ENCODE peak calls at places on chromosomes 7 and 10, in nine cellular contexts. B, F, K, V, R, G, P, D and U are unnamed samples. For H3K4me1, the result is how much of the 10 kb centered on the place peaks cover.

GRCh38 chr7:66720571-66720970 is 20.0 kb upstream of the RABGEF1 start:
- DNase-seq in P (no peak), D (no peak), B (no peak), V (no peak), F (no peak), R (no peak), G (no peak), K (no peak), U (no peak)

GRCh38 chr10:34169677-34170076 is 645.4 kb downstream of the PARD3 start:
- DNase-seq in B (no peak), V (no peak), D (no peak), R (no peak), G (no peak), P (no peak), K (no peak), F (no peak), U (no peak)

GRCh38 chr7:30893357-30893756 is 18.3 kb upstream of the AQP1 start:
- DNase-seq in P (no peak), K (no peak), D (peak), G (no peak), V (peak), R (no peak), F (no peak), B (peak), U (no peak)

GRCh38 chr7:120582916-120583315 is 275.0 kb downstream of the TSPAN12 start:
- DNase-seq in D (no peak), F (no peak), K (no peak), V (peak), P (no peak), G (no peak), B (no peak), R (no peak), U (no peak)

GRCh38 chr7:116588641-116589594 is 64.1 kb downstream of the CAV1 start:
- DNase-seq in V (peak), K (no peak), F (no peak), D (no peak), G (no peak), P (peak), B (no peak), R (no peak), U (peak)

GRCh38 chr10:70617798-70618568 is 15.4 kb upstream of the PRF1 start:
- DNase-seq in G (no peak), K (no peak), P (no peak), D (no peak), B (no peak), F (no peak), V (peak), R (no peak), U (no peak)

GRCh38 chr10:110357252-110357780 is 52.6 kb upstream of the SMNDC1 start:
- DNase-seq in B (no peak), D (no peak), P (no peak), F (no peak), V (peak), K (no peak), R (no peak), G (peak), U (no peak)

GRCh38 chr7:135414850-135415439 is 95.0 kb downstream of the CNOT4 start:
- DNase-seq in F (peak), P (no peak), R (peak), V (peak), D (peak), K (no peak), G (no peak), B (no peak), U (peak)

GRCh38 chr7:48180981-48181380 is 9.7 kb downstream of the ABCA13 start:
- DNase-seq in V (peak), K (no peak), R (no peak), G (no peak), F (no peak), D (no peak), B (no peak), P (no peak), U (no peak)

GRCh38 chr10:29117781-29118180 is 171.1 kb upstream of the LYZL1 start:
- DNase-seq in D (no peak), F (no peak), P (no peak), G (no peak), R (no peak), V (no peak), B (no peak), K (no peak), U (no peak)

GRCh38 chr10:96840841-96841518 is 8.9 kb downstream of the LCOR start:
- DNase-seq in F (no peak), B (no peak), P (peak), D (no peak), R (no peak), K (no peak), V (peak), G (no peak), U (peak)

GRCh38 chr7:29548823-29549222 is 14.8 kb upstream of the PRR15 start:
- DNase-seq in D (no peak), R (no peak), F (no peak), K (no peak), V (no peak), G (no peak), P (no peak), B (no peak), U (no peak)

GRCh38 chr10:4131407-4132215 is 346.6 kb upstream of the KLF6 start:
- DNase-seq in R (no peak), P (no peak), G (no peak), B (no peak), K (no peak), D (no peak), F (no peak), V (peak), U (no peak)

GRCh38 chr7:13921062-13921461 is 68.4 kb downstream of the ETV1 start:
- DNase-seq in F (no peak), V (no peak), D (no peak), R (no peak), P (no peak), K (no peak), G (no peak), B (no peak), U (no peak)

GRCh38 chr10:1577945-1578344 is 159.4 kb downstream of the ADARB2 start:
- DNase-seq in K (no peak), D (no peak), V (no peak), R (no peak), B (no peak), P (no peak), F (no peak), G (no peak), U (no peak)
- H3K4me1 ChIP-seq in K (under half), D (under half), V (under half), R (under half), B (under half), P (under half), F (under half), G (under half), U (under half)

GRCh38 chr7:149196151-149196704 is 882 bp downstream of the ZNF282 start:
- DNase-seq in R (no peak), D (no peak), V (no peak), B (no peak), P (no peak), F (peak), K (peak), G (no peak), U (no peak)
- TF ChIP-seq CTCF in R (no peak), D (no peak), V (no peak), B (no peak), P (no peak), F (no peak), K (no peak), G (no peak), U (no peak)

GRCh38 chr10:6469661-6470060 is 110.4 kb downstream of the PRKCQ start:
- DNase-seq in V (no peak), R (no peak), P (no peak), B (no peak), G (no peak), K (no peak), F (no peak), D (no peak), U (no peak)
- H3K4me3 ChIP-seq in V (no peak), R (no peak), P (no peak), B (no peak), G (no peak), K (no peak), F (no peak), D (no peak), U (no peak)

GRCh38 chr7:21938463-21938862 is 7.2 kb downstream of the CDCA7L start:
- DNase-seq in R (no peak), F (no peak), K (no peak), G (no peak), V (no peak), B (no peak), P (no peak), D (no peak), U (no peak)

GRCh38 chr7:21939136-21939857 is 6.4 kb downstream of the CDCA7L start:
- DNase-seq in G (no peak), P (no peak), R (no peak), B (no peak), F (no peak), D (no peak), K (no peak), V (peak), U (no peak)

GRCh38 chr7:21939858-21940322 is 5.8 kb downstream of the CDCA7L start:
- DNase-seq in B (no peak), K (no peak), D (no peak), V (no peak), F (no peak), G (no peak), R (no peak), P (no peak), U (no peak)

DNA sequence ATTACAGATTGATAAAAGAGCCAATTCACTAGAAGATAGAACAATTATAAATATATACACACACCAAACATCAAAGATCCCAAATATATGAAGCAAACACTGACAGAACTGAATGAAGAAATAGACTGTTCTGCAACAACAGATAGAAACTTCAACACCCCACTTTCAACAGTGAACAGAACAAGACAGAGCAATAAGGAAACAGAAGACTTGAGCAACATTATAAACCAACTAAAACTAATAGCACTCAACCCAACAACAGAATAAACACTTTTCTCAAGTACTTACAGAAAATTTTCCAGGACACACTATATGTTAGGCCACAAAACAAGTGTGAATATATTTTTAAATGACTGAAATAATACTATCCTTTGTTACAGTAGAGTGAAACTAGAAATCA is 10.9 kb downstream of the CDCA7L start:
- DNase-seq in B (no peak), V (no peak), G (no peak), K (no peak), F (no peak), D (no peak), R (no peak), P (no peak), U (no peak)
- H3K4me1 ChIP-seq in B (under half), V (under half), G (under half), K (under half), F (under half), D (under half), R (under half), P (under half), U (under half)

DNA sequence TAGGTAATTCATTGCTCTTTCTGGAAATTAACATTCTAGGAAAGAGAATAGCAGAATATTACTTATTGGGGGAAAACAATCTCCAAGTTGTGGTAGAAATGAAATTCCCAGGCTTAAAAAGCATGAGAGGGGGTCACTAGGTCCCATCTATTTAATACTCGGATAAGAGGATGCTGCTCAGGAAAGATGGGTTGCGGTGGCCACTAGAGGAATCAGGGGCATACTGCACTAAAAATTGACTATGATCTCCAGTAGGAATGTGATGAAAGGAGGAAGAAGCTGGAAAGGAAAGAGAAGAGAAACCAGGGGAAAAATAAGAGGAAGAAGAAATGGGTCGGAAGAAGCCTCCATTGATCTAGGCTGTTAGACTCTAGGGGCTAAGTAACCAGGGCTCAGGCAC is 192.8 kb downstream of the GPAM start:
- DNase-seq in V (no peak), P (no peak), D (no peak), R (no peak), F (no peak), G (no peak), K (no peak), B (no peak), U (peak)
- TF ChIP-seq CTCF in V (no peak), P (peak), D (no peak), R (no peak), F (no peak), G (no peak), K (no peak), B (no peak), U (peak)

DNA sequence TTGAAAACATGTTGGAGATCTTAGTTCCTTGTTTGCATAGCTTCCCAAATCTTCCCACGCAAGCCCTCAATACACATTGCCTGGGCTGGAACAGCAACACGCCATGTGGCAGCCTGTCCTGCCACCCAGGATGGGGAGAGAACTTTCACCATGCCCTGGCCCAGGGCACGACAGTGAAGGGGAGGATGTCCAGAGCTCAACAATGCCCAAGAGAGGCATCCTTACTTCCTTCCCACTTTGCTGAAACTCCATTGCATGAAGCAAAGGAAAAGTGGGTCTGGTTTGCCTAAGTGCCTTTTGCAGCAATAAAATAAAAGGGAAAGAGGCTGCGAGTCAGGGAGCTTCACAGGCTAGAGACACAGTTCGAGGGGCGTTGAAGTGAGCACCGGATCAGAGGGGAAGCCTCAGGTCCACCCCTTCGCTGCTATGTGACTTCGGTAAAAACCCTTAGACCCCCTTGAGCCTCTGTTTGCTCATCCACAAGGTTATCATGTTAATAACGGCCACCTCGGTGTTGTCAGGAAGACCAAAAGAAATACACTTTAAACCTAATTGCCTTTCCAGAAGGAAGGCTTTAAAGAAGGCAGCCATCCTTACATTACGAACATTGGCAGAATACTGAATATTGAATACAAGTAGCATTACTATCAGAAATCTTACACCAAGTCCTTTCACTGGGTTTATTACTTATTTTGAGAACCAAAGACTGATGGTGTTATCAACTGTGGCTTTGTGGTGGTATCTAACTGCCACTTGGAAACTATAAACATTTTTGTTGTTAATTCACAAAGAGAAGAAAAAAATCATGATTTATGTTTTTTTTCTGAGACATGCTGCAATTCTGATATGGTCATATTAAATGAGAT is 133.3 kb downstream of the ICA1 start:
- DNase-seq in R (no peak), P (no peak), F (no peak), G (no peak), D (no peak), B (no peak), K (no peak), V (no peak), U (no peak)
- H3K4me3 ChIP-seq in R (no peak), P (no peak), F (no peak), G (no peak), D (no peak), B (no peak), K (no peak), V (no peak), U (no peak)

GRCh38 chr10:31942892-31943291 is 14.3 kb upstream of the ARHGAP12 start:
- DNase-seq in P (no peak), K (no peak), D (peak), V (no peak), F (peak), G (no peak), B (no peak), R (peak), U (peak)

GRCh38 chr10:31940839-31941653 is 12.4 kb upstream of the ARHGAP12 start:
- DNase-seq in F (peak), G (peak), K (no peak), D (peak), P (peak), V (peak), B (peak), R (peak), U (peak)

GRCh38 chr10:31937371-31937770 is 8.7 kb upstream of the ARHGAP12 start:
- DNase-seq in V (no peak), B (peak), P (no peak), K (no peak), R (no peak), G (no peak), D (no peak), F (peak), U (no peak)

GRCh38 chr10:31942435-31942834 is 13.8 kb upstream of the ARHGAP12 start:
- DNase-seq in G (no peak), B (no peak), P (no peak), D (no peak), V (no peak), F (no peak), R (no peak), K (no peak), U (no peak)

DNA sequence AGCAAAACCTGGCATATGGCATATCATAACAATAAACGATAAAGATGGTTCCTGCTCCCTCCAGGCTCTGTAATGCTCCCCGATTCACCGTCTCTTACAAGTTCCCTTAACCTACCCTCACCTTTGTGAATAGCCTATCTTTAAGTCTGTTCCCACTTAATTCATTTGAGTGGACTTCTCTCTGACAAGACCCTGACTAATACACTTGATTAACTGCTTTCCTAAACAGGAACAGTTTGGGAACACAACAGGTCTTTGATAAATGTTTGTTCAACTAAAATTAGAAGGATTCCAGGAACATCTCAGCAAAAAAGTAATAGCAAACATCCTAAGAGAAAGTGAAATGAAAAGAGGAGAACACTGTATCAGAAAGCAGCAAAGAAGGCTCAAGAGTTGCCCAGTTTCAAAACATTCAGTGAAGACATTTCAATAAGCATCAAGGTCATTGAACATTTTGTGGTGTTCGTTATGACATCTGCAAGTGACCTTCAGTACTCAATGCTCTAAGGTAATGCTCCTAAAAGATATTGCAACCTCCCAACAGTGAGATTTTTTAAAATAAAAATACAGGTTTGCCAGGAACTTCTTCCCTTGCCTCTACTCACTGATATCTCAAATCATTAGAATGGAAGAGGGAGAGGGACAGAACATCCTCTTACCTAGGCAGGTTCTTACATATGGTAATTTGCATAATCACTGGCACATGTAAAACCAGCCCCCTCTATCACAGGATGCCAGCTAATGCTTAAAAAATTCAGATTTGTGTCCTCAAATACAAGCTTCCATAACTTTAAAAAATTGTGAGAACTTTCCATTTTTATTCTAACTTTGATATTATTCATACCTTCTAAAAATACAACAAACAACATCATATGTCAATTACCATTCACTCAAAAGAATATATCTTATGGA is 11.4 kb upstream of the ARHGAP12 start:
- DNase-seq in V (peak), K (no peak), P (no peak), G (no peak), B (no peak), F (no peak), D (no peak), R (no peak), U (no peak)
- H3K4me1 ChIP-seq in V (under half), K (under half), P (half or more), G (under half), B (under half), F (under half), D (half or more), R (half or more), U (half or more)